ENCODE peak calls at places on chromosomes 13 and 19, in eight cellular contexts. I is naive thymus-derived CD4-positive, alpha-beta T cell; T is OCI-LY7; Y is H7; B is endodermal cell; H is tibial artery; J is adrenal gland; G is CD8-positive, alpha-beta memory T cell. E is an unnamed sample. For H3K36me3, the result is how much of the 10 kb centered on the place peaks cover.

GRCh38 chr13:95455782-95456181 is 96.7 kb upstream of the CLDN10 start:
- DNase-seq in I (no peak), T (no peak), Y (no peak), B (no peak), H (no peak), J (no peak), G (no peak), E (no peak)

GRCh38 chr19:7983995-7984837 is 21.2 kb downstream of the ELAVL1 start:
- DNase-seq in I (no peak), T (no peak), Y (no peak), B (no peak), H (no peak), J (no peak), G (no peak), E (no peak)

GRCh38 chr13:74264333-74264732 is 130.1 kb upstream of the KLF12 start:
- DNase-seq in I (no peak), T (no peak), Y (no peak), B (no peak), H (no peak), J (no peak), G (no peak), E (no peak)

GRCh38 chr13:62014299-62014698 is 598.6 kb upstream of the PCDH20 start:
- DNase-seq in I (no peak), T (peak), Y (no peak), B (no peak), H (no peak), J (no peak), G (no peak), E (no peak)

GRCh38 chr13:34419025-34419424 is 523.0 kb upstream of the NBEA start:
- DNase-seq in I (no peak), T (no peak), Y (no peak), B (no peak), H (no peak), J (no peak), G (no peak), E (no peak)

GRCh38 chr13:30915691-30916541 is 9.8 kb downstream of the MEDAG start:
- DNase-seq in I (no peak), T (no peak), Y (no peak), B (no peak), H (no peak), J (no peak), G (no peak), E (no peak)

GRCh38 chr13:109454167-109454917 is 332.0 kb downstream of the IRS2 start:
- DNase-seq in I (no peak), T (no peak), Y (no peak), B (no peak), H (no peak), J (no peak), G (no peak), E (no peak)

GRCh38 chr13:35979378-35979911 is 151.7 kb downstream of the DCLK1 start:
- DNase-seq in I (no peak), T (no peak), Y (no peak), B (no peak), H (peak), J (peak), G (no peak), E (no peak)

GRCh38 chr19:19151418-19151817 is 13.1 kb upstream of the TMEM161A start:
- DNase-seq in I (no peak), T (no peak), Y (no peak), B (no peak), H (no peak), J (no peak), G (no peak), E (no peak)

GRCh38 chr13:25678398-25678797 is 306.6 kb downstream of the ATP8A2 start:
- DNase-seq in I (no peak), T (no peak), Y (no peak), B (peak), H (no peak), J (no peak), G (no peak), E (no peak)

GRCh38 chr19:39230096-39230764 is 14.6 kb downstream of the IFNL3 start:
- DNase-seq in I (no peak), T (no peak), Y (no peak), B (no peak), H (no peak), J (no peak), G (no peak), E (no peak)

GRCh38 chr13:50617134-50617721 is 226.3 kb downstream of the DLEU7 start:
- DNase-seq in I (no peak), T (no peak), Y (no peak), B (no peak), H (no peak), J (no peak), G (no peak), E (no peak)

GRCh38 chr13:35855531-35856019 is 275.6 kb downstream of the DCLK1 start:
- DNase-seq in I (no peak), T (no peak), Y (peak), B (peak), H (no peak), J (no peak), G (no peak), E (no peak)

GRCh38 chr13:104855581-104855980 is 1679.9 kb downstream of the EFNB2 start:
- DNase-seq in I (no peak), T (no peak), Y (no peak), B (no peak), H (no peak), J (no peak), G (no peak), E (no peak)

GRCh38 chr13:21240586-21240985 is 64.1 kb downstream of the MRPL57 start:
- DNase-seq in I (no peak), T (no peak), Y (no peak), B (no peak), H (no peak), J (no peak), G (no peak), E (no peak)

GRCh38 chr19:12065100-12065538 is 588 bp downstream of the ZNF844 start:
- DNase-seq in I (peak), T (no peak), Y (no peak), B (no peak), H (peak), J (peak), G (no peak), E (no peak)

GRCh38 chr13:113742000-113742441 is 17.0 kb upstream of the TMEM255B start:
- DNase-seq in I (no peak), T (no peak), Y (peak), B (peak), H (peak), J (no peak), G (no peak), E (no peak)

GRCh38 chr19:35751839-35752745 is 3.7 kb downstream of the LIN37 start:
- DNase-seq in I (no peak), T (no peak), Y (no peak), B (no peak), H (no peak), J (no peak), G (no peak), E (no peak)

GRCh38 chr19:44692379-44692721 is 6.6 kb upstream of the CEACAM16 start:
- DNase-seq in I (no peak), T (no peak), Y (peak), B (no peak), H (no peak), J (no peak), G (no peak), E (no peak)

GRCh38 chr13:41384749-41385503 is 72.4 kb upstream of the RGCC start:
- DNase-seq in I (no peak), T (peak), Y (no peak), B (peak), H (no peak), J (no peak), G (no peak), E (no peak)

GRCh38 chr13:48797127-48797526 is 143.4 kb downstream of the CYSLTR2 start:
- DNase-seq in I (no peak), T (no peak), Y (no peak), B (no peak), H (no peak), J (no peak), G (no peak), E (no peak)

GRCh38 chr19:39917561-39918182 is 16.8 kb downstream of the FCGBP start:
- DNase-seq in I (no peak), T (no peak), Y (no peak), B (peak), H (no peak), J (no peak), G (no peak), E (no peak)

GRCh38 chr19:46970815-46971214 is 48.8 kb upstream of the NPAS1 start:
- DNase-seq in I (no peak), T (no peak), Y (no peak), B (no peak), H (no peak), J (no peak), G (no peak), E (no peak)

GRCh38 chr13:31050486-31051400 is 111.0 kb downstream of the HSPH1 start:
- DNase-seq in I (no peak), T (no peak), Y (no peak), B (peak), H (no peak), J (no peak), G (no peak), E (no peak)

GRCh38 chr13:79989251-79989661 is 351.7 kb downstream of the SPRY2 start:
- DNase-seq in I (no peak), T (no peak), Y (no peak), B (no peak), H (no peak), J (no peak), G (no peak), E (no peak)

GRCh38 chr19:34365463-34366401 is 736 bp downstream of the GPI start:
- DNase-seq in I (no peak), T (peak), Y (peak), B (peak), H (peak), J (peak), G (no peak), E (peak)

GRCh38 chr19:55590621-55591020 is 8.7 kb downstream of the FIZ1 start:
- DNase-seq in I (no peak), T (peak), Y (peak), B (peak), H (no peak), J (no peak), G (no peak), E (no peak)

GRCh38 chr13:63864171-63864902 is 2448.7 kb upstream of the PCDH20 start:
- DNase-seq in I (no peak), T (no peak), Y (no peak), B (no peak), H (no peak), J (no peak), G (no peak), E (no peak)

GRCh38 chr19:45782162-45782623 is at the start of gene DMPK:
- DNase-seq in I (no peak), T (no peak), Y (peak), B (no peak), H (peak), J (peak), G (no peak), E (no peak)

GRCh38 chr19:35757231-35757748 is 461 bp upstream of the HSPB6 start:
- DNase-seq in I (no peak), T (no peak), Y (peak), B (no peak), H (peak), J (peak), G (no peak), E (no peak)

GRCh38 chr19:11538232-11539036 is at the start of gene CNN1:
- DNase-seq in I (no peak), T (no peak), Y (peak), B (peak), H (peak), J (no peak), G (no peak), E (no peak)

GRCh38 chr13:110520431-110521295 is 40.9 kb downstream of the RAB20 start:
- DNase-seq in I (no peak), T (no peak), Y (no peak), B (no peak), H (peak), J (peak), G (no peak), E (no peak)

GRCh38 chr13:37209621-37210020 is 104.2 kb upstream of the CSNK1A1L start:
- DNase-seq in I (no peak), T (no peak), Y (no peak), B (no peak), H (no peak), J (no peak), G (no peak), E (no peak)

GRCh38 chr19:39645800-39646411 is 9.8 kb upstream of the LGALS16 start:
- DNase-seq in I (no peak), T (peak), Y (peak), B (peak), H (no peak), J (no peak), G (no peak), E (no peak)

GRCh38 chr13:114025432-114026127 is 51.7 kb upstream of the C13orf46 start:
- DNase-seq in I (no peak), T (peak), Y (no peak), B (no peak), H (no peak), J (no peak), G (no peak), E (peak)

DNA sequence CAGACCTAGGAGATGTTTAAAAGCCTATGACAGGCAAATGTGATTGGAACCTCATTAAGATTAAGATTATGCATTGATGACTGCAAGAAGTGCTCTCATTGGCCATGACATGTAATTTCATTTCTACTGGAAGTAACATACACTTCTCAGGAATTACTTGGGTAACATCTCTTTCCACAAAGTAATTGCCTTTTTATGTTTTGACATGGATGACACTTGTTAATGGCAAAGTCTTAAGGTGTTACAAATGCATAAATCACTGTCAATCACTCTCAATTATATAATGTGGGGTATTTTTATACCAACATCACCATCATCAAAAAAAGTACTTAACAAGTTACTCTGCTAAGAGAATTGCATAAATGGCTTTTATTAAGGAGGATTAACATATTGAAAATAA is 326.9 kb upstream of the MIR17HG start:
- DNase-seq in I (no peak), T (no peak), Y (no peak), B (no peak), H (no peak), J (no peak), G (no peak), E (no peak)
- H3K4me3 ChIP-seq in I (no peak), T (no peak), Y (no peak), B (no peak), H (no peak), J (no peak), G (no peak), E (no peak)

GRCh38 chr19:3455960-3456601 is 24.2 kb downstream of the SMIM24 start:
- DNase-seq in I (no peak), T (no peak), Y (peak), B (no peak), H (no peak), J (no peak), G (no peak), E (no peak)

GRCh38 chr19:3453840-3454239 is 26.5 kb downstream of the SMIM24 start:
- DNase-seq in I (no peak), T (no peak), Y (peak), B (no peak), H (no peak), J (no peak), G (no peak), E (no peak)

GRCh38 chr19:3455393-3455955 is 24.9 kb downstream of the SMIM24 start:
- DNase-seq in I (no peak), T (no peak), Y (no peak), B (no peak), H (no peak), J (no peak), G (no peak), E (no peak)

GRCh38 chr19:3456925-3457530 is 23.3 kb downstream of the SMIM24 start:
- DNase-seq in I (no peak), T (no peak), Y (peak), B (peak), H (no peak), J (no peak), G (no peak), E (no peak)

GRCh38 chr19:3454656-3455392 is 25.5 kb downstream of the SMIM24 start:
- DNase-seq in I (no peak), T (no peak), Y (no peak), B (no peak), H (no peak), J (no peak), G (no peak), E (no peak)
- H3K36me3 ChIP-seq in I (under half), T (under half), Y (under half), B (under half), H (half or more), J (under half), G (under half), E (under half)

GRCh38 chr19:52336117-52336811 is at the start of gene ZNF610:
- DNase-seq in I (peak), T (peak), Y (peak), B (peak), H (peak), J (peak), G (peak), E (peak)
- H3K4me3 ChIP-seq in I (peak), T (peak), Y (peak), B (peak), H (peak), J (peak), G (peak), E (peak)

GRCh38 chr19:17737690-17738153 is 13.6 kb upstream of the FCHO1 start:
- DNase-seq in I (no peak), T (no peak), Y (no peak), B (no peak), H (no peak), J (no peak), G (no peak), E (no peak)

GRCh38 chr19:17733127-17733526 is 13.8 kb downstream of the MAP1S start:
- DNase-seq in I (no peak), T (no peak), Y (peak), B (no peak), H (no peak), J (no peak), G (no peak), E (no peak)

GRCh38 chr19:17739121-17739875 is 12.0 kb upstream of the FCHO1 start:
- DNase-seq in I (no peak), T (peak), Y (peak), B (no peak), H (no peak), J (peak), G (no peak), E (peak)

GRCh38 chr19:17734146-17734545 is 14.9 kb downstream of the MAP1S start:
- DNase-seq in I (no peak), T (no peak), Y (peak), B (no peak), H (no peak), J (no peak), G (no peak), E (no peak)

GRCh38 chr19:17735410-17735809 is 15.9 kb upstream of the FCHO1 start:
- DNase-seq in I (no peak), T (no peak), Y (peak), B (no peak), H (no peak), J (no peak), G (no peak), E (no peak)
- H3K36me3 ChIP-seq in I (under half), T (half or more), Y (under half), B (under half), H (half or more), J (under half), G (under half), E (under half)

DNA sequence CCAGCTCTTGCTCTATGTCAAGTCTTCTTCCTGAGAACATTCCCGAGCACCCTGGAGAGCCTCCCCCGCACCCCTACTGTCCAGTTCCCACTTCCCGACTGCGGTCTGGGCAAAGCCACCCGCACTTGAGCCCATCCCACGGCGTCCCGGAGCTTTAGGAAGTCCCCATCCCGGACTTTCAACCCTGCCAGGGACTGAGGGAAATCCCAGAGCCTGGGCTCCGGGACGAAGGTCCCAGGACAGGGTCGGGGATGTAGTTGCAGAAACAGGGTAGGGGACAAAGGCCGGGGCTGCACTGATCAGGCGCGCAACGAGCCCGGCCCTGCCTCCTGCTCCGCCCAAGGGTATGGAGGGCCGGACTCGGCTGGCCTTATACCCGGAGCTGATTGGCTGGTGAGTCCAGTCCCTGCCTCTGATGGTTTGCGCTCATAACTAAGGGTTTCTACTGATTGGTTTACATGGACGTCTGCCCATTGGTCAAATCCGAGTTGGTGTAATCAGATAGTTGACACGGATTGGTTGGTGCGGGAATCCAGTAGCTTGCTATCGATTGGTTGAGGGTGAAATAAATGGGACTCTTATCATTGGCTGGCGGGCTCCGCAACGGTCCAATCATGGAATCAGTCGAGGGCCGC is 824 bp upstream of the MPND start:
- DNase-seq in I (peak), T (peak), Y (peak), B (peak), H (peak), J (peak), G (peak), E (peak)
- H3K4me3 ChIP-seq in I (peak), T (peak), Y (peak), B (peak), H (peak), J (no peak), G (peak), E (peak)

DNA sequence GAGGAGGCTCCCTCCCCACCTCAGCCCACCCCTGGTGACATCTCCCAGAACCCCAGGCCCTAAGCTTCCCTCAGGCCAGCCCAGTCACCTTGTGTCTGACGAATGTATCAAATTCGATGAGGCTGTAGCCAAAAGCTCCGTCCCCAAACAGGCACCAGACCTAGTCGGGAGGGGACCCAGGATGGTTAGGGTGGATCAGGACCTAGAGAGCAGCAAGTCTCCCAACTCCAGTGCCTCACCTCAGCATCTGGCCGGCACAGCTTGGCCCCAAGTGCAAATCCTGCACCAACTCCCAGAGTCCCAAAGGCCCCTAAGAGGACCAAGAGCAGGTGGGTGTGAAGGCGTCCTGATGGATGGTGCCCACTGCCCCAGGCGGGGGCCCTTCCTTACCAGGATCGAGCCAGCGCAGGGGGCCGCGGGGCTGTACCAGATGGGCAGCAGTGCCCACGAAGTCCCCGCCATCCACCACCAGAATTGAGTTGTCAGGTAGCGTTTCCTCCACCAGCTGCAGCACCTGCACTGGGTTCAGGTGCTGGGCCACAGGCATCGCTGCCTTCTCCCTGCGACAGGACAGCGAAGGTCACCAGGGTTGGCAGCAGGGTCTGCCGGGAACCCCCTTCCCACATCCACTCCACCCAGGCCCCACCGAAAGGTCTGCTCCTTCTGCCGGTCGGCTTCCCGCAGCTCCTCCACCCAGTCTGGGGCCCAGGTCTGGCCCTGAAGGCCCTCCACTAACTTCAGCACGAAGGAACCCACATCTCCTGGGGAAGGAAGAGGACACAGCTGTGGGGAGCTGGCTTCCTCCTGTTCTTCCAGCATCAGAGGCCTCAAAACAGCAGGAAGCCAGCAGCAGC is 8.8 kb downstream of the SYDE1 start:
- DNase-seq in I (no peak), T (no peak), Y (peak), B (no peak), H (no peak), J (no peak), G (no peak), E (no peak)
- H3K36me3 ChIP-seq in I (under half), T (half or more), Y (under half), B (half or more), H (half or more), J (under half), G (under half), E (under half)

GRCh38 chr19:50330365-50331078 is 1.3 kb upstream of the KCNC3 start:
- DNase-seq in I (peak), T (peak), Y (peak), B (peak), H (peak), J (peak), G (peak), E (peak)
- H3K4me3 ChIP-seq in I (peak), T (peak), Y (peak), B (peak), H (peak), J (no peak), G (peak), E (peak)

GRCh38 chr19:32181356-32181920 is 164.0 kb upstream of the ZNF507 start:
- DNase-seq in I (no peak), T (no peak), Y (no peak), B (no peak), H (no peak), J (no peak), G (no peak), E (no peak)
- H3K36me3 ChIP-seq in I (under half), T (under half), Y (under half), B (under half), H (under half), J (under half), G (under half), E (under half)

GRCh38 chr19:1324792-1325567 is 39.3 kb downstream of the EFNA2 start:
- DNase-seq in I (no peak), T (no peak), Y (peak), B (no peak), H (peak), J (peak), G (no peak), E (no peak)
- H3K4me3 ChIP-seq in I (no peak), T (no peak), Y (peak), B (peak), H (peak), J (no peak), G (no peak), E (no peak)

E was measured in GM06990.